ENCODE peak calls at places on chromosomes 3 and 15, in five cellular contexts. B is activated CD4-positive, alpha-beta T cell treated with anti-CD3 and anti-CD28 coated beads, Interleukin-2, amount 50 U/mL, for 1 hour; A is stomach; V is stimulated activated CD4-positive, alpha-beta T cell treated with anti-CD3 and anti-CD28 coated beads, Interleukin-2, amount 100 ng/mL, for 24 hours; Q is stimulated activated CD8-positive, alpha-beta memory T cell treated with anti-CD3 and anti-CD28 coated beads, Interleukin-12 subunit alpha, Interleukin-12 subunit beta, amount 100 ng/mL, for 1 hour. R is an unnamed sample.

GRCh38 chr3:29348311-29348710 is 67.4 kb downstream of the RBMS3 start:
- DNase-seq in B (no peak), V (no peak), A (no peak), Q (no peak), R (no peak)

GRCh38 chr3:69367586-69367985 is 18.3 kb downstream of the FRMD4B start:
- DNase-seq in Q (no peak), A (no peak), V (no peak), B (no peak), R (no peak)

GRCh38 chr15:77702211-77702957 is 69.7 kb upstream of the LINGO1 start:
- DNase-seq in V (no peak), B (no peak), A (no peak), Q (no peak), R (peak)

GRCh38 chr15:82312611-82313349 is 36.5 kb downstream of the GOLGA6L10 start:
- DNase-seq in B (no peak), V (no peak), Q (no peak), A (peak), R (no peak)

GRCh38 chr15:87326274-87326673 is 930.3 kb downstream of the NTRK3 start:
- DNase-seq in V (no peak), B (no peak), Q (no peak), A (no peak), R (peak)

GRCh38 chr3:127325630-127325961 is 37.8 kb upstream of the PRR20G start:
- DNase-seq in A (no peak), B (no peak), Q (no peak), V (no peak), R (peak)

GRCh38 chr3:112401617-112402016 is 68.7 kb downstream of the CD200 start:
- DNase-seq in V (no peak), A (no peak), Q (no peak), B (no peak), R (no peak)

GRCh38 chr3:56795807-56796185 is 6.0 kb downstream of the ARHGEF3 start:
- DNase-seq in Q (no peak), A (no peak), B (no peak), V (no peak), R (no peak)

GRCh38 chr3:135148431-135148830 is 353.4 kb downstream of the EPHB1 start:
- DNase-seq in A (no peak), Q (no peak), V (no peak), B (no peak), R (no peak)

GRCh38 chr15:68271854-68272471 is 5.6 kb upstream of the FEM1B start:
- DNase-seq in V (no peak), B (no peak), A (no peak), Q (no peak), R (peak)

GRCh38 chr3:147392083-147392916 is 14.0 kb downstream of the ZIC4 start:
- DNase-seq in Q (no peak), B (no peak), A (no peak), V (no peak), R (peak)

GRCh38 chr15:33104276-33104675 is 90.2 kb downstream of the FMN1 start:
- DNase-seq in Q (no peak), A (no peak), V (no peak), B (no peak), R (peak)

GRCh38 chr3:8867646-8868045 is 95.6 kb downstream of the RAD18 start:
- DNase-seq in B (no peak), V (no peak), Q (no peak), A (no peak), R (no peak)

GRCh38 chr15:50330921-50331320 is 24.1 kb downstream of the GABPB1 start:
- DNase-seq in Q (no peak), V (no peak), B (no peak), A (no peak), R (no peak)

GRCh38 chr3:42699511-42699971 is 3.1 kb downstream of the HHATL start:
- DNase-seq in Q (no peak), B (no peak), V (no peak), A (peak), R (no peak)

GRCh38 chr15:90087454-90088154 is 14.7 kb downstream of the IDH2 start:
- DNase-seq in Q (no peak), A (no peak), V (no peak), B (no peak), R (peak)

GRCh38 chr3:76063019-76063418 is 277.7 kb upstream of the ZNF717 start:
- DNase-seq in V (no peak), B (no peak), A (no peak), Q (no peak), R (peak)

GRCh38 chr15:31080618-31081017 is 20.9 kb downstream of the TRPM1 start:
- DNase-seq in A (peak), B (peak), Q (peak), V (no peak), R (peak)

GRCh38 chr15:98164573-98164972 is 204.1 kb downstream of the ARRDC4 start:
- DNase-seq in A (no peak), Q (no peak), B (no peak), V (no peak), R (peak)

GRCh38 chr3:48467473-48468267 is 21.1 kb downstream of the ATRIP start:
- DNase-seq in B (no peak), A (no peak), V (no peak), Q (no peak), R (no peak)

R was measured in fibroblast of the aortic adventitia.